ENCODE peak calls at places on chromosomes 12 and 14, in eight cellular contexts. I is GM23248; L is CD4-positive, CD25-positive, alpha-beta regulatory T cell; B is HFFc6; O is myocyte; P is dermis blood vessel endothelial cell; F is fibroblast of pulmonary artery; W is GM04503. V is an unnamed sample.

GRCh38 chr14:58824106-58824505 is 186.3 kb downstream of the DACT1 start:
- DNase-seq in W (no peak), F (no peak), O (no peak), P (no peak), L (no peak), I (peak; percentile 67), B (no peak), V (no peak)

GRCh38 chr12:2456122-2456812 is 338.5 kb upstream of the FKBP4 start:
- DNase-seq in W (no peak), O (no peak), I (no peak), B (no peak), P (no peak), F (no peak), L (no peak), V (no peak)

GRCh38 chr12:113165521-113166450 is 16.3 kb downstream of the CFAP73 start:
- DNase-seq in O (no peak), F (no peak), W (no peak), I (no peak), B (no peak), L (no peak), P (no peak), V (no peak)

GRCh38 chr14:78530078-78530477 is 359.9 kb downstream of the NRXN3 start:
- DNase-seq in W (no peak), P (peak; percentile 27), O (peak; percentile 9), L (peak; percentile 7), F (peak; percentile 14), B (no peak), I (peak; percentile 41), V (peak; percentile 31)

GRCh38 chr12:15837141-15837781 is 44.9 kb upstream of the STRAP start:
- DNase-seq in O (peak; percentile 93), W (peak; percentile 88), I (peak; percentile 77), B (peak; percentile 43), F (peak; percentile 66), L (no peak), P (no peak), V (peak; percentile 17)

GRCh38 chr14:102140027-102140749 is 491 bp downstream of the WDR20 start:
- DNase-seq in B (peak; percentile 8), P (peak; percentile 39), L (peak; percentile 56), F (peak; percentile 17), O (peak; percentile 27), W (no peak), I (peak; percentile 69), V (peak; percentile 61)

GRCh38 chr12:121538699-121539061 is 42.1 kb downstream of the KDM2B start:
- DNase-seq in B (no peak), O (peak; percentile 52), I (peak; percentile 17), F (no peak), P (peak; percentile 17), W (no peak), L (peak; percentile 20), V (no peak)

GRCh38 chr14:77094672-77095284 is 3.3 kb upstream of the CIPC start:
- DNase-seq in F (peak; percentile 91), I (peak; percentile 83), L (peak; percentile 83), W (no peak), B (peak; percentile 63), O (peak; percentile 86), P (peak; percentile 92), V (peak; percentile 92)

GRCh38 chr12:12182926-12183325 is 83.9 kb downstream of the LRP6 start:
- DNase-seq in O (peak; percentile 6), I (peak; percentile 51), W (no peak), B (peak; percentile 29), P (peak; percentile 38), L (no peak), F (peak; percentile 54), V (peak; percentile 52)

GRCh38 chr12:119239040-119239439 is 60.3 kb downstream of the HSPB8 start:
- DNase-seq in W (no peak), I (no peak), L (no peak), F (no peak), O (no peak), P (no peak), B (no peak), V (no peak)

GRCh38 chr14:101838476-101838875 is 77.0 kb downstream of the PPP2R5C start:
- DNase-seq in I (no peak), O (no peak), F (no peak), P (no peak), L (no peak), W (no peak), B (no peak), V (no peak)

GRCh38 chr12:3117628-3118027 is 40.4 kb downstream of the TSPAN9 start:
- DNase-seq in P (no peak), F (peak; percentile 88), B (peak; percentile 89), I (peak; percentile 88), W (peak; percentile 73), O (peak; percentile 96), L (no peak), V (peak; percentile 84)

GRCh38 chr14:106491851-106492250 is 965.5 kb downstream of the TMEM121 start:
- DNase-seq in I (peak; percentile 0), W (no peak), F (no peak), B (no peak), P (no peak), L (no peak), O (no peak), V (no peak)

GRCh38 chr14:79842270-79842669 is 369.0 kb downstream of the DIO2 start:
- DNase-seq in F (peak; percentile 67), B (no peak), W (no peak), P (no peak), O (peak; percentile 50), L (no peak), I (peak; percentile 58), V (peak; percentile 6)

GRCh38 chr12:109726106-109726497 is 12.5 kb downstream of the FAM222A start:
- DNase-seq in F (no peak), L (no peak), W (no peak), P (no peak), I (no peak), O (no peak), B (no peak), V (no peak)

GRCh38 chr14:104871656-104872468 is 6.8 kb downstream of the CEP170B start:
- DNase-seq in I (peak; percentile 7), B (no peak), W (no peak), L (no peak), O (no peak), P (no peak), F (no peak), V (no peak)

GRCh38 chr14:56195727-56196126 is 77.5 kb downstream of the PELI2 start:
- DNase-seq in L (peak; percentile 84), W (no peak), O (peak; percentile 93), P (peak; percentile 62), F (no peak), I (peak; percentile 14), B (peak; percentile 9), V (no peak)

GRCh38 chr14:106094654-106095189 is 568.3 kb downstream of the TMEM121 start:
- DNase-seq in B (no peak), F (no peak), W (no peak), L (peak; percentile 77), I (no peak), P (peak; percentile 11), O (no peak), V (no peak)

GRCh38 chr14:54901380-54902142 is 1.1 kb downstream of the GCH1 start:
- DNase-seq in O (no peak), F (no peak), B (no peak), L (peak; percentile 37), I (peak; percentile 28), P (peak; percentile 18), W (no peak), V (no peak)

GRCh38 chr12:52258335-52258901 is 16.0 kb upstream of the KRT86 start:
- DNase-seq in I (peak; percentile 73), O (no peak), B (no peak), P (peak; percentile 58), F (peak; percentile 31), L (no peak), W (no peak), V (peak; percentile 30)

GRCh38 chr12:53965251-53966069 is 7.5 kb upstream of the HOXC11 start:
- DNase-seq in B (no peak), I (no peak), O (no peak), P (no peak), L (no peak), W (no peak), F (no peak), V (no peak)

GRCh38 chr12:2970744-2971143 is 11.5 kb downstream of the TEAD4 start:
- DNase-seq in B (no peak), F (peak; percentile 27), P (peak; percentile 22), W (no peak), I (peak; percentile 28), O (no peak), L (no peak), V (no peak)

GRCh38 chr14:105050551-105050897 is 14.7 kb downstream of the GPR132 start:
- DNase-seq in O (peak; percentile 67), P (peak; percentile 37), I (peak; percentile 59), W (no peak), F (peak; percentile 48), L (no peak), B (peak; percentile 39), V (no peak)

GRCh38 chr12:124236651-124237050 is 58.2 kb upstream of the RFLNA start:
- DNase-seq in F (peak; percentile 78), L (no peak), P (peak; percentile 39), B (peak; percentile 77), I (peak; percentile 86), O (peak; percentile 85), W (peak; percentile 87), V (peak; percentile 60)